ENCODE peak calls at places on chromosome 11, in six cellular contexts. Q is small intestine, Z is tibial nerve, R is GM03348, B is endodermal cell, I is AG10803. X is an unnamed sample.

GRCh38 chr11:3700410-3700809 is 29.2 kb upstream of the CHRNA10 start:
- DNase-seq in Q (no peak), Z (no peak), R (no peak), B (no peak), I (no peak), X (no peak)

GRCh38 chr11:41522391-41522790 is 62.9 kb upstream of the LRRC4C start:
- DNase-seq in Q (no peak), Z (no peak), R (no peak), B (no peak), I (peak; percentile 58), X (no peak)

GRCh38 chr11:79013509-79013908 is 427.3 kb downstream of the TENM4 start:
- DNase-seq in Q (no peak), Z (no peak), R (peak; percentile 56), B (no peak), I (peak; percentile 29), X (peak; percentile 8)

GRCh38 chr11:83858694-83859093 is 572.5 kb upstream of the CCDC90B start:
- DNase-seq in Q (no peak), Z (no peak), R (no peak), B (no peak), I (no peak), X (no peak)

GRCh38 chr11:1845095-1845429 is 6.3 kb downstream of the TNNI2 start:
- DNase-seq in Q (no peak), Z (no peak), R (no peak), B (no peak), I (no peak), X (no peak)

GRCh38 chr11:10938650-10939387 is 81.0 kb upstream of the ZBED5 start:
- DNase-seq in Q (no peak), Z (no peak), R (no peak), B (no peak), I (no peak), X (no peak)

GRCh38 chr11:93542753-93543246 is 391 bp downstream of the SMCO4 start:
- DNase-seq in Q (no peak), Z (no peak), R (no peak), B (no peak), I (no peak), X (peak; percentile 25)

GRCh38 chr11:47595029-47595428 is 818 bp upstream of the C1QTNF4 start:
- DNase-seq in Q (no peak), Z (no peak), R (no peak), B (no peak), I (no peak), X (no peak)

GRCh38 chr11:2728663-2729332 is 29.0 kb upstream of the KCNQ1OT1 start:
- DNase-seq in Q (peak; percentile 46), Z (no peak), R (no peak), B (no peak), I (no peak), X (no peak)

GRCh38 chr11:61654397-61654829 is 25.8 kb upstream of the DAGLA start:
- DNase-seq in Q (no peak), Z (peak; percentile 43), R (no peak), B (no peak), I (no peak), X (no peak)

GRCh38 chr11:61626580-61627380 is 45.9 kb upstream of the SYT7 start:
- DNase-seq in Q (peak; percentile 42), Z (no peak), R (no peak), B (peak; percentile 87), I (no peak), X (peak; percentile 79)

GRCh38 chr11:8839957-8840945 is 70.7 kb upstream of the AKIP1 start:
- DNase-seq in Q (peak; percentile 44), Z (no peak), R (no peak), B (peak; percentile 77), I (peak; percentile 13), X (no peak)

GRCh38 chr11:134905513-134905912 is 493.5 kb upstream of the B3GAT1 start:
- DNase-seq in Q (no peak), Z (no peak), R (no peak), B (no peak), I (no peak), X (no peak)

GRCh38 chr11:11027271-11027670 is 169.4 kb upstream of the ZBED5 start:
- DNase-seq in Q (no peak), Z (no peak), R (peak; percentile 72), B (no peak), I (peak; percentile 76), X (peak; percentile 58)

GRCh38 chr11:94048310-94048709 is 27.2 kb downstream of the HEPHL1 start:
- DNase-seq in Q (no peak), Z (no peak), R (no peak), B (no peak), I (no peak), X (no peak)

GRCh38 chr11:12534549-12534948 is 139.7 kb upstream of the TEAD1 start:
- DNase-seq in Q (peak; percentile 37), Z (no peak), R (no peak), B (peak; percentile 21), I (no peak), X (no peak)

GRCh38 chr11:57174656-57175055 is 7.1 kb upstream of the LRRC55 start:
- DNase-seq in Q (no peak), Z (no peak), R (no peak), B (no peak), I (no peak), X (no peak)

GRCh38 chr11:91220476-91221202 is 997.8 kb upstream of the CHORDC1 start:
- DNase-seq in Q (no peak), Z (no peak), R (no peak), B (no peak), I (no peak), X (no peak)

GRCh38 chr11:129324533-129325175 is 51.0 kb upstream of the BARX2 start:
- DNase-seq in Q (peak; percentile 62), Z (peak; percentile 15), R (peak; percentile 36), B (peak; percentile 56), I (peak; percentile 14), X (no peak)

GRCh38 chr11:1107316-1108245 is 32.9 kb downstream of the MUC2 start:
- DNase-seq in Q (no peak), Z (no peak), R (no peak), B (no peak), I (no peak), X (no peak)

GRCh38 chr11:34789196-34789834 is 126.9 kb downstream of the APIP start:
- DNase-seq in Q (peak; percentile 10), Z (no peak), R (no peak), B (no peak), I (no peak), X (no peak)

GRCh38 chr11:67252831-67253239 is 13.4 kb upstream of the GRK2 start:
- DNase-seq in Q (peak; percentile 38), Z (no peak), R (peak; percentile 27), B (peak; percentile 70), I (peak; percentile 53), X (no peak)

GRCh38 chr11:34359548-34359891 is 1.7 kb upstream of the ABTB2 start:
- DNase-seq in Q (no peak), Z (no peak), R (no peak), B (no peak), I (no peak), X (peak; percentile 17)

GRCh38 chr11:45145421-45146071 is 893 bp upstream of the PRDM11 start:
- DNase-seq in Q (peak; percentile 57), Z (peak; percentile 42), R (peak; percentile 76), B (peak; percentile 95), I (peak; percentile 54), X (peak; percentile 58)

GRCh38 chr11:118438314-118438931 is 2.1 kb downstream of the KMT2A start:
- DNase-seq in Q (peak; percentile 58), Z (peak; percentile 62), R (peak; percentile 77), B (peak; percentile 81), I (peak; percentile 78), X (peak; percentile 81)

GRCh38 chr11:117316197-117316961 is at the start of gene BACE1:
- DNase-seq in Q (peak; percentile 69), Z (peak; percentile 66), R (peak; percentile 95), B (peak; percentile 97), I (peak; percentile 82), X (peak; percentile 91)